ENCODE peak calls at places on chromosomes 2 and 18, in five cellular contexts. One of them, this sample, is unnamed.

GRCh38 chr2:34851804-34852203 is 1252.7 kb upstream of the FAM98A start:
- DNase-seq in HCT116: no peak
- DNase-seq in neural progenitor cell: no peak
- DNase-seq in PC-3: no peak
- DNase-seq in GM23248: no peak
- DNase-seq in this sample: no peak

GRCh38 chr18:23209031-23209430 is 73.7 kb downstream of the CABLES1 start:
- DNase-seq in HCT116: no peak
- DNase-seq in neural progenitor cell: no peak
- DNase-seq in PC-3: peak
- DNase-seq in GM23248: peak
- DNase-seq in this sample: no peak

GRCh38 chr2:72136349-72136748 is 11.3 kb downstream of the CYP26B1 start:
- DNase-seq in HCT116: no peak
- DNase-seq in neural progenitor cell: peak
- DNase-seq in PC-3: no peak
- DNase-seq in GM23248: no peak
- DNase-seq in this sample: peak

GRCh38 chr18:63775166-63775730 is at the start of gene SERPINB7:
- DNase-seq in HCT116: peak
- DNase-seq in neural progenitor cell: no peak
- DNase-seq in PC-3: peak
- DNase-seq in GM23248: peak
- DNase-seq in this sample: no peak

GRCh38 chr2:148167241-148167766 is 146.4 kb downstream of the MBD5 start:
- DNase-seq in HCT116: no peak
- DNase-seq in neural progenitor cell: no peak
- DNase-seq in PC-3: no peak
- DNase-seq in GM23248: no peak
- DNase-seq in this sample: no peak

GRCh38 chr18:10767658-10768057 is 241.8 kb downstream of the NAPG start:
- DNase-seq in HCT116: no peak
- DNase-seq in neural progenitor cell: no peak
- DNase-seq in PC-3: no peak
- DNase-seq in GM23248: no peak
- DNase-seq in this sample: no peak

GRCh38 chr2:163649080-163649479 is 86.7 kb downstream of the FIGN start:
- DNase-seq in HCT116: no peak
- DNase-seq in neural progenitor cell: no peak
- DNase-seq in PC-3: no peak
- DNase-seq in GM23248: peak
- DNase-seq in this sample: no peak

GRCh38 chr2:191818725-191819333 is 28.1 kb downstream of the CAVIN2 start:
- DNase-seq in HCT116: no peak
- DNase-seq in neural progenitor cell: no peak
- DNase-seq in PC-3: no peak
- DNase-seq in GM23248: no peak
- DNase-seq in this sample: no peak

GRCh38 chr18:61394983-61395382 is 61.8 kb downstream of the CDH20 start:
- DNase-seq in HCT116: no peak
- DNase-seq in neural progenitor cell: no peak
- DNase-seq in PC-3: no peak
- DNase-seq in GM23248: peak
- DNase-seq in this sample: no peak

GRCh38 chr2:45435316-45435715 is 175.8 kb downstream of the SRBD1 start:
- DNase-seq in HCT116: no peak
- DNase-seq in neural progenitor cell: no peak
- DNase-seq in PC-3: no peak
- DNase-seq in GM23248: peak
- DNase-seq in this sample: no peak

GRCh38 chr18:46772396-46772795 is 15.5 kb upstream of the ST8SIA5 start:
- DNase-seq in HCT116: no peak
- DNase-seq in neural progenitor cell: no peak
- DNase-seq in PC-3: no peak
- DNase-seq in GM23248: no peak
- DNase-seq in this sample: no peak

GRCh38 chr2:60478660-60479059 is 74.8 kb downstream of the BCL11A start:
- DNase-seq in HCT116: no peak
- DNase-seq in neural progenitor cell: no peak
- DNase-seq in PC-3: no peak
- DNase-seq in GM23248: no peak
- DNase-seq in this sample: no peak

GRCh38 chr2:16396986-16397385 is 268.6 kb downstream of the CYRIA start:
- DNase-seq in HCT116: no peak
- DNase-seq in neural progenitor cell: no peak
- DNase-seq in PC-3: no peak
- DNase-seq in GM23248: no peak
- DNase-seq in this sample: no peak

DNA sequence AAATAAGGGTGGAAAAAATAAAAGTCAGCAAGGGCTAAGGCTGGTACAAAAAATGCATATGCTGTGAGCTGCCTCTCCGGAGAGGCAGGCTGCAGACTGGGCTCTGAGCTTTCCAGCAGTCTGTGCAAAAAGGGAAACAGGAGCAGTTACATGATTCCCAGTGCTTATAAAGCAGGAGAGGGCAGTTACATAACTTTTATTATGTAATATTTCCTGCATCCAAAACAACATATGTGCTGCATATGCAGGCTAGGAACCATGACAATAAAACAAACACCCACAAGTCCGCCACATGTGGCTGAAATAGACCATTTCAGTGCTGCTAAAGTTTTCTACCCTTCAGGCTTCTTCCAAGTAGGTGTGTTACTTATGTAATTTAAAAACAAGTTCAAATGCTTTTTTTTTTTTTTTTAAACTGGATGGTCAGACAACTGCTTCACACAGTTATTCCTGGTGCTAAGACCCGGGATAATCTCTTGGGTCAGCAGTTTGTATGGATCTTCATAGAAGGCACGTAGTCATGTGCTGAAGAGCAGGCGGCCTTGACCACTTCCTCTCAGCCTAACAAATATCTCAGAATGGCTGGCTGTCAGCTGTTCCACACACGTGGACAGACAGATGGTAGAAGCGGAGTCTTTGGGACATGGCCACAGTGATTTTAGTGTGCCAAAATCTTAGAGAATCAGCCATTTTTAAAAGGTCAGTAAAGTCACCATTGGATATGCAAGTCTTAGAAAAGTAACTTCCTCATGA is 43.5 kb downstream of the ARMC9 start:
- DNase-seq in HCT116: no peak
- DNase-seq in neural progenitor cell: no peak
- DNase-seq in PC-3: no peak
- DNase-seq in GM23248: peak
- DNase-seq in this sample: no peak
- H3K27ac ChIP-seq in HCT116: no peak
- H3K27ac ChIP-seq in neural progenitor cell: no peak
- H3K27ac ChIP-seq in PC-3: no peak
- H3K27ac ChIP-seq in GM23248: no peak
- H3K27ac ChIP-seq in this sample: peak

GRCh38 chr2:241874277-241874925 is 4.9 kb downstream of the RTP5 start:
- DNase-seq in HCT116: no peak
- DNase-seq in neural progenitor cell: no peak
- DNase-seq in PC-3: no peak
- DNase-seq in GM23248: no peak
- DNase-seq in this sample: no peak

GRCh38 chr2:241879326-241879725 is 9.8 kb downstream of the RTP5 start:
- DNase-seq in HCT116: no peak
- DNase-seq in neural progenitor cell: no peak
- DNase-seq in PC-3: no peak
- DNase-seq in GM23248: no peak
- DNase-seq in this sample: no peak

GRCh38 chr2:241876528-241877196 is 7.1 kb downstream of the RTP5 start:
- DNase-seq in HCT116: no peak
- DNase-seq in neural progenitor cell: no peak
- DNase-seq in PC-3: no peak
- DNase-seq in GM23248: no peak
- DNase-seq in this sample: no peak

GRCh38 chr2:241878007-241878970 is 8.8 kb downstream of the RTP5 start:
- DNase-seq in HCT116: no peak
- DNase-seq in neural progenitor cell: peak
- DNase-seq in PC-3: peak
- DNase-seq in GM23248: peak
- DNase-seq in this sample: peak

DNA sequence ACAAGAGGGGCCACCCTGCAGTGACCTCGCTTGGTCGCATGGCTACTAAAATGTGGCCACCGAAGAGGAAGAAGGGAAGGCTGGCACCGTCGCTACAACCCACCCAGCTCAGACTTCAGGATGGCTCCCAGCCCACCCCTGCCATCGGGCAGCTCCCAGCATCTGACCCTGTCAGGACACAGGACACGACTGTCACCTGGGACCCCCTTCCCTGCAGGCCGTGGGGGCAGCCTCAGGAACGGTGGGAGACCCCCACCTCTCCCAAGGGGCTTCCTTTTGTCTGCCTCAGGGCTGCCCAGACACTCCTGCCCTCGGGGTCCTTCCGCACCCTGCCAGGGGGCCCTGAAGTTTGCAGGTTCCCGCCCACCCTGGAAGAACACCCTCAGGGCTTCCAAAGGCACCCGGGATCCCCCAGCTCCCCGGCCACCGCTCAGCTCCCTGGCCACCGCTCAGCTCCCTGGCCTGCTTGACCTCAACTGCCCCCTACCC is 7.7 kb downstream of the RTP5 start:
- DNase-seq in HCT116: no peak
- DNase-seq in neural progenitor cell: no peak
- DNase-seq in PC-3: no peak
- DNase-seq in GM23248: no peak
- DNase-seq in this sample: no peak
- H3K27ac ChIP-seq in HCT116: no peak
- H3K27ac ChIP-seq in neural progenitor cell: no peak
- H3K27ac ChIP-seq in PC-3: no peak
- H3K27ac ChIP-seq in GM23248: no peak
- H3K27ac ChIP-seq in this sample: no peak

DNA sequence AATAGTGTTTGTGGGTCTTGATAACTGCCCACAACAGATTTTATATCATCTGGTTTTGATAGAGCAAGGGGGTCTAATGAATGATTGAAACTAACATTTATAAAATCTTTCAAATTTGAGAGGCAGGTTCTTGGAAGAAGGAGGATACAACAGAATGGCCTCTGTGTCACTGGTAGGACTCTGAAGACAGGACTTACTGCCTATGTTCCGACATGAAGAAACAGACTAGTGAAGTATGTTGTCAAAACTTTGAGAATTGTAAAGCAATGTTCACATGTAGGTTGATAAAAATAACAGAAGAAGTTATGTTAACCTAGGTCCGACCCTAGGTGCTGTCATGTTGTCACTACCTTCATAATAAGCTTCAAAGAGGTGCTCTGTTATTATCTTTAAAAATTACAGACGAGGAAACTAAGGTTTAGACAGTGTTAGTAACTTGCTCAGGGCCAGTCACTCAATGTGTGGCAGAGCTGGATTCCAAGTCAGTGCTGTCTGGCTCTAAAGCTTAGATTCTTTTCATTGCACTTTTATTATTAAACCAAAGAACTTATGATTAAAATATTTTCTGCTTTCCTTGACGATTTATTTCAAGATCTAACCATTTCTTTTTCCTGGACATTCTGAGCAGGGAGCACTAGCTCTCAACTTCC is 146.2 kb downstream of the RPIA start:
- DNase-seq in HCT116: no peak
- DNase-seq in neural progenitor cell: no peak
- DNase-seq in PC-3: no peak
- DNase-seq in GM23248: no peak
- DNase-seq in this sample: no peak
- H3K27ac ChIP-seq in HCT116: no peak
- H3K27ac ChIP-seq in neural progenitor cell: no peak
- H3K27ac ChIP-seq in PC-3: no peak
- H3K27ac ChIP-seq in GM23248: no peak
- H3K27ac ChIP-seq in this sample: no peak

GRCh38 chr18:22065311-22065710 is 104.1 kb upstream of the GATA6 start:
- DNase-seq in HCT116: no peak
- DNase-seq in neural progenitor cell: no peak
- DNase-seq in PC-3: no peak
- DNase-seq in GM23248: no peak
- DNase-seq in this sample: no peak
- H3K27ac ChIP-seq in HCT116: no peak
- H3K27ac ChIP-seq in neural progenitor cell: no peak
- H3K27ac ChIP-seq in PC-3: no peak
- H3K27ac ChIP-seq in GM23248: no peak
- H3K27ac ChIP-seq in this sample: no peak

DNA sequence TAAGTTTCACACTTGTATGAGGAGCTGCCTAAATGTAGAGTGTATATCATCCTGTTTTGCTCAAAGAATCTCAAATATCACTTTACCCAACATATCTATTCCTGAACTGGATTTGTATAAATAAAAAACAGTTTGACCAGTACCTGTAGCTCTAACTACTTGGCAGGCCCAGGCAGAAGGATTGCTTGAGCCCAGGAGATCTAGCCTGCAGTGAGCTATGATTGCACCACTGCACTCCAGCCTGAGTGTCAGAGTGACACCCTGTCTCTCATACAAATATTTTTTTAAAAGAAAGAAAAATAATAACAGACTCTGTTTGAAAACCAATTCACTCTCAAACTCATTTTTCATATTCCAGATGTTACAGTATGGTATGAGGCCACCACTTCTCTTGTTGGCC is 7.7 kb upstream of the LIMS2 start:
- DNase-seq in HCT116: no peak
- DNase-seq in neural progenitor cell: no peak
- DNase-seq in PC-3: no peak
- DNase-seq in GM23248: no peak
- DNase-seq in this sample: no peak
- H3K27ac ChIP-seq in HCT116: no peak
- H3K27ac ChIP-seq in neural progenitor cell: no peak
- H3K27ac ChIP-seq in PC-3: no peak
- H3K27ac ChIP-seq in GM23248: no peak
- H3K27ac ChIP-seq in this sample: no peak

DNA sequence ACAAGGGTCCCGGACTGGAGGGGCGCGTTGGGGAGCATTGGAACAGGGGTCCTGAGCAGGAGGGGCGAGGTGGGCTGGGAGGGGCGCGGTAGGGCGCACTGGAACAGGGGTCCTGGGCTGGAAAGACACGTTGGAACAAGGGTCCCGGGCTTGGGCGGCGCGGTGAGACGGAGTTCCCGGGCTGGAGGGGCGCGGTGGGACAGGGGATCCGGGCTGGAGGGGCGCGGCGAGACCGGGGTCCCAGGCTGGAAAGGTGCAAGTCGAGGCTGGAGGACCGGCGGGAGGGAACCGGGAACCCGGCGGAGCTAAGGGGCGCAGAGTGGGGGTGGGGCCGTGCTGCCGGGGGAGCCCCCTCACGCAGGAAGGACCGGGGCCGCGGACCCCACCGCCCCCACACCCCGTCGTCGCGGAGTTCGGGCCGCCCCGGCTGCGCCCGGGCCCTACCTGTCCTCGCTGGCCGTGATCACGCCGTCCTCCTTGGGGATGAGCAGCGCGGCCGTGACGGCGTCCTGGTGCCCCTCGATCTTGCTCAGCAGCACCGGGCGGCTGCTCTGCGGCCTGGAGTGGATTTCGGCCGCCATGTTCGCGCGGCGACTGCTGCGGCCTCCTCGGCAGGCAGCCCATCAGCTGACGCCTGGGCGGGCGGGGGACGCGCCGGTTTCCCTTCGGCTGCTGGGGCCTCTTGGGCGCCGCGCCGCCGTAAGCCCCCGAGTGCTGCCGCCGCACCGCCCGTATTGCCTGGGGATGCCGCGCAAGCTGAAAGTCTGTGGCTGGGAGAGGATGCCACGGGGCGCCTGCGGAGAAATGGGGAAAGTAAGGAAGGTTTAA is at the start of gene WDFY1:
- DNase-seq in HCT116: peak
- DNase-seq in neural progenitor cell: peak
- DNase-seq in PC-3: peak
- DNase-seq in GM23248: peak
- DNase-seq in this sample: peak
- H3K27ac ChIP-seq in HCT116: peak
- H3K27ac ChIP-seq in neural progenitor cell: peak
- H3K27ac ChIP-seq in PC-3: peak
- H3K27ac ChIP-seq in GM23248: peak
- H3K27ac ChIP-seq in this sample: peak

This sample was measured in left ventricle myocardium inferior.